ENCODE peak calls at places on chromosome 21, in six cellular contexts. R, B, N, F, T and J are unnamed samples.

GRCh38 chr21:37687001-37687400 is 229.3 kb downstream of the KCNJ6 start:
- DNase-seq in R (no peak), B (no peak), N (no peak), F (no peak), T (no peak), J (no peak)

GRCh38 chr21:38777015-38777414 is 28.7 kb upstream of the ETS2 start:
- DNase-seq in R (no peak), B (no peak), N (no peak), F (no peak), T (no peak), J (no peak)

GRCh38 chr21:37223804-37224345 is 43.3 kb downstream of the VPS26C start:
- DNase-seq in R (no peak), B (no peak), N (no peak), F (no peak), T (no peak), J (no peak)

GRCh38 chr21:39012314-39013230 is 170.7 kb downstream of the PSMG1 start:
- DNase-seq in R (no peak), B (peak; percentile 1), N (no peak), F (peak; percentile 36), T (no peak), J (no peak)

GRCh38 chr21:36481639-36482038 is 1.7 kb upstream of the CLDN14 start:
- DNase-seq in R (peak; percentile 32), B (no peak), N (no peak), F (no peak), T (no peak), J (no peak)

GRCh38 chr21:21412096-21412495 is 413.9 kb downstream of the NCAM2 start:
- DNase-seq in R (no peak), B (no peak), N (no peak), F (no peak), T (no peak), J (no peak)

GRCh38 chr21:38326429-38326828 is 69.6 kb downstream of the KCNJ15 start:
- DNase-seq in R (no peak), B (no peak), N (no peak), F (no peak), T (no peak), J (no peak)

GRCh38 chr21:38177919-38178652 is 78.7 kb upstream of the KCNJ15 start:
- DNase-seq in R (no peak), B (no peak), N (no peak), F (no peak), T (no peak), J (no peak)

GRCh38 chr21:37200641-37201480 is 66.3 kb downstream of the VPS26C start:
- DNase-seq in R (no peak), B (no peak), N (no peak), F (no peak), T (peak; percentile 71), J (no peak)

GRCh38 chr21:26717146-26717739 is 128.0 kb downstream of the ADAMTS1 start:
- DNase-seq in R (no peak), B (no peak), N (no peak), F (no peak), T (no peak), J (no peak)

GRCh38 chr21:38831526-38832467 is 26.1 kb downstream of the ETS2 start:
- DNase-seq in R (peak; percentile 56), B (peak; percentile 74), N (no peak), F (no peak), T (no peak), J (peak; percentile 66)

GRCh38 chr21:37829447-37829846 is 86.8 kb downstream of the KCNJ6 start:
- DNase-seq in R (peak; percentile 26), B (peak; percentile 50), N (peak; percentile 80), F (peak; percentile 68), T (no peak), J (no peak)

GRCh38 chr21:21158376-21158918 is 160.2 kb downstream of the NCAM2 start:
- DNase-seq in R (no peak), B (no peak), N (no peak), F (no peak), T (no peak), J (no peak)

GRCh38 chr21:39048064-39048463 is 135.2 kb downstream of the PSMG1 start:
- DNase-seq in R (no peak), B (no peak), N (no peak), F (peak; percentile 61), T (no peak), J (peak; percentile 63)

GRCh38 chr21:43971201-43971991 is 40.7 kb upstream of the TRAPPC10 start:
- DNase-seq in R (no peak), B (no peak), N (no peak), F (no peak), T (peak; percentile 75), J (no peak)

GRCh38 chr21:31875424-31876097 is 2.7 kb downstream of the HUNK start:
- DNase-seq in R (no peak), B (no peak), N (peak; percentile 39), F (no peak), T (no peak), J (no peak)

GRCh38 chr21:37828515-37828914 is 87.7 kb downstream of the KCNJ6 start:
- DNase-seq in R (no peak), B (no peak), N (no peak), F (no peak), T (no peak), J (no peak)

GRCh38 chr21:14376854-14377253 is 6.1 kb downstream of the HSPA13 start:
- DNase-seq in R (no peak), B (no peak), N (no peak), F (no peak), T (no peak), J (no peak)

GRCh38 chr21:38402291-38402690 is 96.0 kb downstream of the ERG start:
- DNase-seq in R (no peak), B (no peak), N (no peak), F (no peak), T (no peak), J (no peak)

GRCh38 chr21:43191971-43192370 is 23.2 kb downstream of the CRYAA start:
- DNase-seq in R (no peak), B (peak; percentile 4), N (no peak), F (no peak), T (no peak), J (peak; percentile 2)

GRCh38 chr21:22728091-22728490 is 1729.9 kb downstream of the NCAM2 start:
- DNase-seq in R (no peak), B (no peak), N (no peak), F (no peak), T (no peak), J (no peak)

GRCh38 chr21:40923361-40923760 is 76.4 kb upstream of the DSCAM start:
- DNase-seq in R (no peak), B (no peak), N (no peak), F (no peak), T (no peak), J (no peak)

GRCh38 chr21:31457675-31458074 is 113.6 kb upstream of the TIAM1 start:
- DNase-seq in R (no peak), B (no peak), N (no peak), F (no peak), T (no peak), J (no peak)

GRCh38 chr21:15190837-15191236 is 126.0 kb upstream of the NRIP1 start:
- DNase-seq in R (no peak), B (no peak), N (no peak), F (no peak), T (no peak), J (no peak)

GRCh38 chr21:31184462-31184861 is 146.2 kb upstream of the KRTAP19-8 start:
- DNase-seq in R (no peak), B (no peak), N (no peak), F (no peak), T (no peak), J (no peak)

DNA sequence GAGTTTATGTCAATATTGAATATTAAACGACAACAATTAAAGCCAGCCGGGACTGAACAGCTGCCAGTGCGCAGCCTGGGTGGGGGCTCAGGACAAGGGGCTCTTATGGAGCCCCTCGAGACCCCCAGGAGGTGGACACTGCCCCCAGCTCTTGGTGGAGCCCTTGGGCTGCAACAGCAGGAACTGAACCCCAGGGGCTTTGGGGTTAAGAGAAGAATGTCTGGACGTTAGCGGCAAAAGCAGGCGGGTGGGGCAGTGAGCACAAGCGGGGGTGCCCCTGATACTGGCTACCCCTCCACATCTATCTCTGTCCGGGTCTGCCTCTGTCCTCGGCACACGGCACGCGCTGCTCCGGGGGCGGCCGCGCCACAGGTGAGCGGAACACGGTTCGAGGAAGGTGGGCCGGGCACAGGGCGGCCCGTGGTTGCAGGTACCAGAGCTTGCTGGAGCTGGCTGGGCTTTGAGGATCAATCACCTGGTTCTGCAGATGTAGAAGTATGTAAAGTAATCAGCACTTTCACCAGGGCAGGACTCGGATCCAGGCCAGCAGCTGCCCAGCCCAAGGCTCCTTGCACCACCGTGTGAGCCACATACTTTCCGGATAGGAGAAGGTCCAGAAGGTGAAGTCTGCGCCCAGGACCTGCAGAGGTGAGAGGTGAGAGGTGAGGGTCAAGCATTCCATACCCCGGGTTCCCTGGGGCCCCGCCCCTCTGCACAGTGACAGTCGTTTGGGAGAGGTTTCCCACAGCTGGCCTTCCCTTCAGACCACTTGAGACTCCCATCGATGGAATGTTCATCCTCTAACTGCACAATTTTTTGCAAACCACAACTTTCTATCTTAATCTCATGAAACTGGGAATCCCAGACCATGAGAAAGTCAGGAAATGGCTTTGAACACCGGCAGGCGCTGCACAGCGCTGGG is 12.4 kb upstream of the POFUT2 start:
- DNase-seq in R (peak; percentile 12), B (peak; percentile 29), N (peak; percentile 65), F (peak; percentile 65), T (peak; percentile 40), J (no peak)
- H3K4me1 ChIP-seq in R (peaks cover 12% of the 10 kb centered on the region), B (peaks cover 16% of the 10 kb centered on the region), N (peaks cover 13% of the 10 kb centered on the region), F (peaks cover under 1% of the 10 kb centered on the region), T (peaks cover under 1% of the 10 kb centered on the region), J (peaks cover 16% of the 10 kb centered on the region)

DNA sequence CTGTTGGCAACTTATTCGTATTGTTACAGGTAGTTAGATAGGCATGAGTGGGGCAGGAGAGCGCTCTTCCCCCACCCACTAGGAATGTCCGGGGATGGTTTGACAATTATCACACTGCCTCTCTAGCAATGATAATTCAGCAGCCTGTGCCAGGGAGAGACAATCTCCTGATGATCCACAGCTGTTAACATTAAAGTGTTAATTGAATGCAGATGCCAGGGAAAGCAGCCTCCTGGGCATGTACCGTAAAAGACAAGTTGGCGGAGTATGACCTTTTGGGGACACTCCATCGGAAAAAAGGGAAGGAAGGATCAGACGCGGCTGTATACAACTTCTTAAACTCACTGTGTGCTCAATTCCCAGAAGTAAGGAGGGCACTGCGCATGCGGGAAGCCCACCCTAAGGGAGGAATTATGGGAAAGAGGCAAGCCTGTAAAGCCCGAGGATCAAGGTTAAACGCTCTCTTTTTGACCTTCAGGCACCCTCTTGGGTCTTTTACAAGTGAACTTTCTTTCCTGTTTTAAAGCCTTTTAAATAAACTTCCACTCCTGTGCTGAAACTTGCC is 62.6 kb downstream of the MAP3K7CL start:
- DNase-seq in R (no peak), B (no peak), N (no peak), F (no peak), T (no peak), J (peak; percentile 40)
- H3K4me3 ChIP-seq in R (no peak overlapping the region), B (no peak overlapping the region), N (peak overlapping the region; percentile 11), F (no peak overlapping the region), T (no peak overlapping the region), J (peak overlapping the region; percentile 66)

DNA sequence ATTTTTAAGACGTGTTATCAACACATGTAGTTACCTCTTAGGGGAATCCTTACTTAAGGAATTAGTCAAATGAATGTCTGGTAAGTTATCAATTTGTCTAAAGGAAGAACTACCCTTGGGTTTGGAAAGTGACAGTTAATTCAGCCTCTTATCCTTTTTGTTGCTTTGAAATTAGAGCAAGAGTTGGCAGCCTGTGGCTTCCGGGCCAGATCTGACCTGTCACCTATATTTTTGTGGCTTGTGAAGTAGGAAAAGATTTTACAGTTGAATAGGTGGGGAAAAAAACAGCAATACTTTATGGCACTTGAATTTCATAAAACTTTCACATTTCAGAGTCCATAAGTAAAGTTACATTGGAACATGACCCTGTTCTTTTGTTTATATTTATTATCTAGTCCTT is 5.5 kb downstream of the MRPS6 start:
- DNase-seq in R (no peak), B (no peak), N (no peak), F (no peak), T (no peak), J (no peak)
- H3K4me1 ChIP-seq in R (peaks cover 55% of the 10 kb centered on the region), B (peaks cover 7% of the 10 kb centered on the region), N (peaks cover 30% of the 10 kb centered on the region), F (peaks cover 6% of the 10 kb centered on the region), T (peaks cover 61% of the 10 kb centered on the region), J (peaks cover 13% of the 10 kb centered on the region)

GRCh38 chr21:35075546-35075945 is 26.4 kb upstream of the RUNX1 start:
- DNase-seq in R (no peak), B (no peak), N (no peak), F (no peak), T (no peak), J (no peak)
- H3K4me3 ChIP-seq in R (no peak overlapping the region), B (no peak overlapping the region), N (no peak overlapping the region), F (no peak overlapping the region), T (no peak overlapping the region), J (no peak overlapping the region)